ENCODE peak calls at places on chromosomes 16 and 17, in seven cellular contexts. One of them, this sample, is unnamed.

GRCh38 chr17:75516619-75517276 is 420 bp downstream of the TSEN54 start:
- DNase-seq in anterior cingulate cortex: no peak
- DNase-seq in head of caudate nucleus: no peak
- DNase-seq in body of pancreas: peak; percentile 35
- DNase-seq in NCI-H1092 treated with DMSO at 0.1 percent for 48 hours: peak; percentile 32
- DNase-seq in activated T-helper 1 cell treated with anti-CD3 and anti-CD28 coated beads, Interleukin-2, amount 50 U/mL, for 16 hours: no peak
- DNase-seq in thoracic aorta: no peak
- DNase-seq in this sample: peak; percentile 52

GRCh38 chr16:56600398-56600999 is 7.9 kb upstream of the MT2A start:
- DNase-seq in head of caudate nucleus: peak; percentile 58
- DNase-seq in anterior cingulate cortex: peak; percentile 37
- DNase-seq in body of pancreas: peak; percentile 44
- DNase-seq in thoracic aorta: no peak
- DNase-seq in NCI-H1092 treated with DMSO at 0.1 percent for 48 hours: peak; percentile 25
- DNase-seq in activated T-helper 1 cell treated with anti-CD3 and anti-CD28 coated beads, Interleukin-2, amount 50 U/mL, for 16 hours: no peak
- DNase-seq in this sample: no peak

GRCh38 chr16:85759136-85759535 is 8.2 kb upstream of the C16orf74 start:
- DNase-seq in body of pancreas: no peak
- DNase-seq in activated T-helper 1 cell treated with anti-CD3 and anti-CD28 coated beads, Interleukin-2, amount 50 U/mL, for 16 hours: no peak
- DNase-seq in NCI-H1092 treated with DMSO at 0.1 percent for 48 hours: no peak
- DNase-seq in anterior cingulate cortex: no peak
- DNase-seq in thoracic aorta: no peak
- DNase-seq in head of caudate nucleus: no peak
- DNase-seq in this sample: no peak

GRCh38 chr16:85998868-85999729 is 100.1 kb downstream of the IRF8 start:
- DNase-seq in NCI-H1092 treated with DMSO at 0.1 percent for 48 hours: no peak
- DNase-seq in anterior cingulate cortex: no peak
- DNase-seq in thoracic aorta: no peak
- DNase-seq in body of pancreas: no peak
- DNase-seq in head of caudate nucleus: no peak
- DNase-seq in activated T-helper 1 cell treated with anti-CD3 and anti-CD28 coated beads, Interleukin-2, amount 50 U/mL, for 16 hours: no peak
- DNase-seq in this sample: no peak

GRCh38 chr17:42329025-42329976 is 41.0 kb downstream of the STAT5A start:
- DNase-seq in NCI-H1092 treated with DMSO at 0.1 percent for 48 hours: no peak
- DNase-seq in body of pancreas: no peak
- DNase-seq in head of caudate nucleus: no peak
- DNase-seq in anterior cingulate cortex: no peak
- DNase-seq in activated T-helper 1 cell treated with anti-CD3 and anti-CD28 coated beads, Interleukin-2, amount 50 U/mL, for 16 hours: no peak
- DNase-seq in thoracic aorta: no peak
- DNase-seq in this sample: no peak

GRCh38 chr17:44960654-44961053 is 7.4 kb downstream of the C1QL1 start:
- DNase-seq in NCI-H1092 treated with DMSO at 0.1 percent for 48 hours: no peak
- DNase-seq in thoracic aorta: no peak
- DNase-seq in head of caudate nucleus: no peak
- DNase-seq in anterior cingulate cortex: no peak
- DNase-seq in activated T-helper 1 cell treated with anti-CD3 and anti-CD28 coated beads, Interleukin-2, amount 50 U/mL, for 16 hours: no peak
- DNase-seq in body of pancreas: no peak
- DNase-seq in this sample: no peak

GRCh38 chr17:37465058-37465616 is 24.6 kb upstream of the DUSP14 start:
- DNase-seq in body of pancreas: no peak
- DNase-seq in activated T-helper 1 cell treated with anti-CD3 and anti-CD28 coated beads, Interleukin-2, amount 50 U/mL, for 16 hours: no peak
- DNase-seq in head of caudate nucleus: no peak
- DNase-seq in anterior cingulate cortex: no peak
- DNase-seq in NCI-H1092 treated with DMSO at 0.1 percent for 48 hours: no peak
- DNase-seq in thoracic aorta: no peak
- DNase-seq in this sample: no peak

GRCh38 chr17:11953924-11954323 is 43.4 kb downstream of the ZNF18 start:
- DNase-seq in activated T-helper 1 cell treated with anti-CD3 and anti-CD28 coated beads, Interleukin-2, amount 50 U/mL, for 16 hours: no peak
- DNase-seq in body of pancreas: no peak
- DNase-seq in anterior cingulate cortex: no peak
- DNase-seq in head of caudate nucleus: no peak
- DNase-seq in NCI-H1092 treated with DMSO at 0.1 percent for 48 hours: no peak
- DNase-seq in thoracic aorta: no peak
- DNase-seq in this sample: no peak

GRCh38 chr17:72726936-72727335 is 365.6 kb downstream of the SLC39A11 start:
- DNase-seq in body of pancreas: no peak
- DNase-seq in anterior cingulate cortex: no peak
- DNase-seq in thoracic aorta: no peak
- DNase-seq in head of caudate nucleus: no peak
- DNase-seq in activated T-helper 1 cell treated with anti-CD3 and anti-CD28 coated beads, Interleukin-2, amount 50 U/mL, for 16 hours: no peak
- DNase-seq in NCI-H1092 treated with DMSO at 0.1 percent for 48 hours: no peak
- DNase-seq in this sample: no peak

GRCh38 chr17:27755706-27756466 is 44.4 kb downstream of the NOS2 start:
- DNase-seq in NCI-H1092 treated with DMSO at 0.1 percent for 48 hours: no peak
- DNase-seq in body of pancreas: no peak
- DNase-seq in head of caudate nucleus: no peak
- DNase-seq in activated T-helper 1 cell treated with anti-CD3 and anti-CD28 coated beads, Interleukin-2, amount 50 U/mL, for 16 hours: no peak
- DNase-seq in thoracic aorta: no peak
- DNase-seq in anterior cingulate cortex: no peak
- DNase-seq in this sample: no peak

GRCh38 chr17:42407289-42407836 is 15.7 kb downstream of the CAVIN1 start:
- DNase-seq in head of caudate nucleus: peak; percentile 72
- DNase-seq in anterior cingulate cortex: peak; percentile 75
- DNase-seq in activated T-helper 1 cell treated with anti-CD3 and anti-CD28 coated beads, Interleukin-2, amount 50 U/mL, for 16 hours: peak; percentile 40
- DNase-seq in body of pancreas: peak; percentile 96
- DNase-seq in thoracic aorta: peak; percentile 72
- DNase-seq in NCI-H1092 treated with DMSO at 0.1 percent for 48 hours: peak; percentile 71
- DNase-seq in this sample: peak; percentile 77

GRCh38 chr17:65657251-65657828 is 95.9 kb upstream of the AXIN2 start:
- DNase-seq in anterior cingulate cortex: no peak
- DNase-seq in head of caudate nucleus: no peak
- DNase-seq in body of pancreas: no peak
- DNase-seq in activated T-helper 1 cell treated with anti-CD3 and anti-CD28 coated beads, Interleukin-2, amount 50 U/mL, for 16 hours: no peak
- DNase-seq in NCI-H1092 treated with DMSO at 0.1 percent for 48 hours: no peak
- DNase-seq in thoracic aorta: no peak
- DNase-seq in this sample: no peak

GRCh38 chr17:33602981-33603380 is 309.9 kb upstream of the ASIC2 start:
- DNase-seq in anterior cingulate cortex: no peak
- DNase-seq in activated T-helper 1 cell treated with anti-CD3 and anti-CD28 coated beads, Interleukin-2, amount 50 U/mL, for 16 hours: no peak
- DNase-seq in head of caudate nucleus: no peak
- DNase-seq in thoracic aorta: no peak
- DNase-seq in NCI-H1092 treated with DMSO at 0.1 percent for 48 hours: no peak
- DNase-seq in body of pancreas: no peak
- DNase-seq in this sample: no peak

GRCh38 chr16:85443116-85443515 is 170.0 kb upstream of the GSE1 start:
- DNase-seq in NCI-H1092 treated with DMSO at 0.1 percent for 48 hours: no peak
- DNase-seq in anterior cingulate cortex: no peak
- DNase-seq in body of pancreas: no peak
- DNase-seq in thoracic aorta: no peak
- DNase-seq in activated T-helper 1 cell treated with anti-CD3 and anti-CD28 coated beads, Interleukin-2, amount 50 U/mL, for 16 hours: no peak
- DNase-seq in head of caudate nucleus: no peak
- DNase-seq in this sample: no peak

GRCh38 chr16:68146583-68146982 is 61.4 kb downstream of the NFATC3 start:
- DNase-seq in head of caudate nucleus: no peak
- DNase-seq in NCI-H1092 treated with DMSO at 0.1 percent for 48 hours: no peak
- DNase-seq in body of pancreas: no peak
- DNase-seq in activated T-helper 1 cell treated with anti-CD3 and anti-CD28 coated beads, Interleukin-2, amount 50 U/mL, for 16 hours: no peak
- DNase-seq in anterior cingulate cortex: no peak
- DNase-seq in thoracic aorta: no peak
- DNase-seq in this sample: no peak

GRCh38 chr17:82384730-82385429 is 13.3 kb downstream of the UTS2R start:
- DNase-seq in body of pancreas: peak; percentile 90
- DNase-seq in NCI-H1092 treated with DMSO at 0.1 percent for 48 hours: peak; percentile 41
- DNase-seq in anterior cingulate cortex: peak; percentile 13
- DNase-seq in activated T-helper 1 cell treated with anti-CD3 and anti-CD28 coated beads, Interleukin-2, amount 50 U/mL, for 16 hours: no peak
- DNase-seq in head of caudate nucleus: no peak
- DNase-seq in thoracic aorta: peak; percentile 45
- DNase-seq in this sample: no peak

GRCh38 chr17:59840908-59841666 is 51.7 kb downstream of the TUBD1 start:
- DNase-seq in NCI-H1092 treated with DMSO at 0.1 percent for 48 hours: no peak
- DNase-seq in activated T-helper 1 cell treated with anti-CD3 and anti-CD28 coated beads, Interleukin-2, amount 50 U/mL, for 16 hours: no peak
- DNase-seq in head of caudate nucleus: no peak
- DNase-seq in body of pancreas: no peak
- DNase-seq in thoracic aorta: no peak
- DNase-seq in anterior cingulate cortex: no peak
- DNase-seq in this sample: no peak

GRCh38 chr17:352421-353212 is at the start of gene RPH3AL:
- DNase-seq in anterior cingulate cortex: no peak
- DNase-seq in NCI-H1092 treated with DMSO at 0.1 percent for 48 hours: peak; percentile 14
- DNase-seq in head of caudate nucleus: no peak
- DNase-seq in thoracic aorta: no peak
- DNase-seq in body of pancreas: peak; percentile 93
- DNase-seq in activated T-helper 1 cell treated with anti-CD3 and anti-CD28 coated beads, Interleukin-2, amount 50 U/mL, for 16 hours: no peak
- DNase-seq in this sample: no peak

GRCh38 chr17:40443988-40444899 is 994 bp downstream of the IGFBP4 start:
- DNase-seq in activated T-helper 1 cell treated with anti-CD3 and anti-CD28 coated beads, Interleukin-2, amount 50 U/mL, for 16 hours: no peak
- DNase-seq in body of pancreas: no peak
- DNase-seq in anterior cingulate cortex: no peak
- DNase-seq in thoracic aorta: no peak
- DNase-seq in NCI-H1092 treated with DMSO at 0.1 percent for 48 hours: no peak
- DNase-seq in head of caudate nucleus: no peak
- DNase-seq in this sample: no peak

GRCh38 chr17:50459081-50459676 is 9.5 kb downstream of the CHAD start:
- DNase-seq in head of caudate nucleus: no peak
- DNase-seq in NCI-H1092 treated with DMSO at 0.1 percent for 48 hours: no peak
- DNase-seq in anterior cingulate cortex: no peak
- DNase-seq in body of pancreas: no peak
- DNase-seq in thoracic aorta: no peak
- DNase-seq in activated T-helper 1 cell treated with anti-CD3 and anti-CD28 coated beads, Interleukin-2, amount 50 U/mL, for 16 hours: no peak
- DNase-seq in this sample: no peak

GRCh38 chr16:19783363-19783762 is 65.3 kb downstream of the IQCK start:
- DNase-seq in activated T-helper 1 cell treated with anti-CD3 and anti-CD28 coated beads, Interleukin-2, amount 50 U/mL, for 16 hours: no peak
- DNase-seq in body of pancreas: no peak
- DNase-seq in anterior cingulate cortex: no peak
- DNase-seq in head of caudate nucleus: no peak
- DNase-seq in thoracic aorta: no peak
- DNase-seq in NCI-H1092 treated with DMSO at 0.1 percent for 48 hours: no peak
- DNase-seq in this sample: no peak

GRCh38 chr17:43457362-43457692 is 26.4 kb upstream of the DHX8 start:
- DNase-seq in thoracic aorta: no peak
- DNase-seq in activated T-helper 1 cell treated with anti-CD3 and anti-CD28 coated beads, Interleukin-2, amount 50 U/mL, for 16 hours: no peak
- DNase-seq in NCI-H1092 treated with DMSO at 0.1 percent for 48 hours: no peak
- DNase-seq in anterior cingulate cortex: no peak
- DNase-seq in body of pancreas: no peak
- DNase-seq in head of caudate nucleus: no peak
- DNase-seq in this sample: no peak

GRCh38 chr17:4482338-4483011 is 16.2 kb upstream of the SPNS2 start:
- DNase-seq in thoracic aorta: no peak
- DNase-seq in head of caudate nucleus: no peak
- DNase-seq in anterior cingulate cortex: no peak
- DNase-seq in activated T-helper 1 cell treated with anti-CD3 and anti-CD28 coated beads, Interleukin-2, amount 50 U/mL, for 16 hours: no peak
- DNase-seq in body of pancreas: no peak
- DNase-seq in NCI-H1092 treated with DMSO at 0.1 percent for 48 hours: no peak
- DNase-seq in this sample: no peak

GRCh38 chr17:28726396-28726911 is 421 bp upstream of the TLCD1 start:
- DNase-seq in thoracic aorta: no peak
- DNase-seq in NCI-H1092 treated with DMSO at 0.1 percent for 48 hours: peak; percentile 69
- DNase-seq in activated T-helper 1 cell treated with anti-CD3 and anti-CD28 coated beads, Interleukin-2, amount 50 U/mL, for 16 hours: peak; percentile 59
- DNase-seq in anterior cingulate cortex: peak; percentile 53
- DNase-seq in head of caudate nucleus: peak; percentile 61
- DNase-seq in body of pancreas: peak; percentile 68
- DNase-seq in this sample: no peak